ENCODE peak calls at places on chromosomes 4 and X, in ten cellular contexts. Z, P, C, X, F, D, T, O, A and U are unnamed samples.

GRCh38 chr4:30881985-30882384 is 161.8 kb downstream of the PCDH7 start:
- DNase-seq in Z (no peak), P (no peak), C (no peak), X (no peak), F (no peak), D (no peak), T (no peak), O (no peak), A (no peak), U (no peak)

GRCh38 chrX:103098488-103098887 is 5.5 kb upstream of the NXF3 start:
- DNase-seq in Z (no peak), P (no peak), C (no peak), X (no peak), F (no peak), D (no peak), T (no peak), O (no peak), A (no peak), U (no peak)

GRCh38 chr4:117783716-117784115 is 250.6 kb upstream of the NDST3 start:
- DNase-seq in Z (peak; percentile 31), P (no peak), C (no peak), X (no peak), F (no peak), D (no peak), T (peak; percentile 48), O (no peak), A (peak; percentile 60), U (no peak)

GRCh38 chrX:53321216-53321942 is 40.0 kb upstream of the IQSEC2 start:
- DNase-seq in Z (no peak), P (no peak), C (no peak), X (no peak), F (peak; percentile 44), D (no peak), T (no peak), O (no peak), A (no peak), U (peak; percentile 17)

GRCh38 chrX:53421772-53422090 is 723 bp downstream of the SMC1A start:
- DNase-seq in Z (no peak), P (no peak), C (no peak), X (no peak), F (no peak), D (no peak), T (no peak), O (no peak), A (no peak), U (no peak)

GRCh38 chr4:168241953-168242352 is 76.6 kb downstream of the DDX60 start:
- DNase-seq in Z (no peak), P (no peak), C (no peak), X (no peak), F (no peak), D (no peak), T (no peak), O (no peak), A (no peak), U (no peak)

GRCh38 chr4:41160010-41160789 is 54.1 kb downstream of the APBB2 start:
- DNase-seq in Z (peak; percentile 44), P (no peak), C (no peak), X (no peak), F (no peak), D (no peak), T (peak; percentile 97), O (no peak), A (peak; percentile 99), U (peak; percentile 57)

GRCh38 chr4:147407261-147408045 is 73.4 kb upstream of the EDNRA start:
- DNase-seq in Z (no peak), P (no peak), C (no peak), X (no peak), F (no peak), D (no peak), T (no peak), O (no peak), A (peak; percentile 53), U (no peak)

GRCh38 chrX:69150294-69150960 is 14.8 kb downstream of the PJA1 start:
- DNase-seq in Z (no peak), P (no peak), C (no peak), X (no peak), F (no peak), D (no peak), T (peak; percentile 61), O (no peak), A (peak; percentile 87), U (no peak)